ENCODE peak calls at places on chromosomes 16 and 17, in seven cellular contexts. One of them, this sample, is unnamed.
A peak's percentile ranks its signal among the peaks of the same experiment; 100 is the strongest.

GRCh38 chr16:21628772-21629171 is 23.6 kb downstream of the IGSF6 start:
- DNase-seq in IMR-90: peak; percentile 32
- DNase-seq in H9: no peak
- DNase-seq in mesendoderm: no peak
- DNase-seq in neuronal stem cell: no peak
- DNase-seq in mesenchymal stem cell: no peak
- DNase-seq in trophoblast cell: no peak
- DNase-seq in this sample: no peak

GRCh38 chr16:58462997-58463891 is 36.7 kb upstream of the NDRG4 start:
- DNase-seq in IMR-90: no peak
- DNase-seq in H9: peak; percentile 43
- DNase-seq in mesendoderm: no peak
- DNase-seq in neuronal stem cell: peak; percentile 23
- DNase-seq in mesenchymal stem cell: no peak
- DNase-seq in trophoblast cell: no peak
- DNase-seq in this sample: no peak

GRCh38 chr17:17387461-17388362 is 84.5 kb downstream of the NT5M start:
- DNase-seq in IMR-90: no peak
- DNase-seq in H9: peak; percentile 93
- DNase-seq in mesendoderm: peak; percentile 78
- DNase-seq in neuronal stem cell: no peak
- DNase-seq in mesenchymal stem cell: peak; percentile 22
- DNase-seq in trophoblast cell: peak; percentile 69
- DNase-seq in this sample: peak; percentile 70

GRCh38 chr17:77287432-77288068 is 146.8 kb downstream of the SEC14L1 start:
- DNase-seq in IMR-90: peak; percentile 94
- DNase-seq in H9: peak; percentile 83
- DNase-seq in mesendoderm: peak; percentile 82
- DNase-seq in neuronal stem cell: no peak
- DNase-seq in mesenchymal stem cell: peak; percentile 96
- DNase-seq in trophoblast cell: peak; percentile 57
- DNase-seq in this sample: no peak

GRCh38 chr16:51638338-51639135 is 487.5 kb upstream of the SALL1 start:
- DNase-seq in IMR-90: peak; percentile 6
- DNase-seq in H9: no peak
- DNase-seq in mesendoderm: no peak
- DNase-seq in neuronal stem cell: no peak
- DNase-seq in mesenchymal stem cell: peak; percentile 35
- DNase-seq in trophoblast cell: no peak
- DNase-seq in this sample: no peak

GRCh38 chr17:44210342-44211192 is 8.9 kb downstream of the UBTF start:
- DNase-seq in IMR-90: peak; percentile 85
- DNase-seq in H9: peak; percentile 98
- DNase-seq in mesendoderm: peak; percentile 93
- DNase-seq in neuronal stem cell: peak; percentile 78
- DNase-seq in mesenchymal stem cell: peak; percentile 86
- DNase-seq in trophoblast cell: peak; percentile 92
- DNase-seq in this sample: peak; percentile 97

GRCh38 chr16:58217341-58217925 is 19.5 kb upstream of the CSNK2A2 start:
- DNase-seq in IMR-90: no peak
- DNase-seq in H9: no peak
- DNase-seq in mesendoderm: no peak
- DNase-seq in neuronal stem cell: no peak
- DNase-seq in mesenchymal stem cell: no peak
- DNase-seq in trophoblast cell: peak; percentile 44
- DNase-seq in this sample: no peak

GRCh38 chr17:56269509-56269908 is 116.2 kb downstream of the ANKFN1 start:
- DNase-seq in IMR-90: no peak
- DNase-seq in H9: no peak
- DNase-seq in mesendoderm: no peak
- DNase-seq in neuronal stem cell: no peak
- DNase-seq in mesenchymal stem cell: no peak
- DNase-seq in trophoblast cell: peak; percentile 6
- DNase-seq in this sample: no peak

GRCh38 chr17:74394275-74394950 is 27.1 kb downstream of the GPR142 start:
- DNase-seq in IMR-90: no peak
- DNase-seq in H9: no peak
- DNase-seq in mesendoderm: no peak
- DNase-seq in neuronal stem cell: no peak
- DNase-seq in mesenchymal stem cell: no peak
- DNase-seq in trophoblast cell: no peak
- DNase-seq in this sample: no peak
- H2AK5ac ChIP-seq in IMR-90: no peak overlapping the region
- H2AK5ac ChIP-seq in H9: no peak overlapping the region
- H2AK5ac ChIP-seq in mesendoderm: no peak overlapping the region
- H2AK5ac ChIP-seq in neuronal stem cell: peak overlapping the region; percentile 68
- H2AK5ac ChIP-seq in mesenchymal stem cell: no peak overlapping the region
- H2AK5ac ChIP-seq in trophoblast cell: no peak overlapping the region
- H2AK5ac ChIP-seq in this sample: no peak overlapping the region

DNA sequence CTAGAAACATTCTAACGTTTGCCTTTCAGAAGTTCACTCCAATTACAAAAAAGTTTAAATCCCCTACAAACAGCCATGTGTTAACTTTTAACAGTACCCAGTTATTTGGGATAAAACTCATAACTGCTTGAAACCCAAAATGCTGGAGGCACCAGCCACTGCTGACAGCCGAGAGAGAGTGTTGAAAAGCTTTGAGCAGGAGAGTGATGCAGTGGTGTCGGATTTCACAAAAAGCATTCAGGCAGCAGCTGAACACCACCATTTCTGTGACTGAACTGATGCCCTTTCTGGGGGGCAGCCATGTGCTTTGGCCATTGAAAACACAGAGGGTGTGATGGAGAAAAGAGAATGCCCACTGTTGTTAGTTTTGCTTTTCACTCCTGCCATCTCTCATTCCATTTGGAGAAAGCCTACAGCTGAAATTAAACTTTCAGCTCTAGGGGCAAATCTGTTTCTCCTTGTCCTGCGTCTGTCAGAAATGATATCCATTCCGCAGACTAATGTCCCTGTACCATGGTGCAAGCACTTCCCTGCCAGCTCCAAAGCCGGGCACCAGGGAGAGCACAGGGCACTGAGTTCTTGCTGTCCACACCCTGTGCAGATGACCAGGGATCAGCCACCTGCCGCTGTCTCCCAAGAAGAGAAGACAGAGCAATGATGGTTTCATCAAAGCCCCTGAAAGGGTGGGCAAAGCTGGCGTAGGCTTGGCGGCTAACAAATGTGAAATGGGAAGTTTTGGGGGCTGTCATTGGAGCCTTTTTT is 16.6 kb upstream of the MLYCD start:
- DNase-seq in IMR-90: no peak
- DNase-seq in H9: no peak
- DNase-seq in mesendoderm: peak; percentile 42
- DNase-seq in neuronal stem cell: no peak
- DNase-seq in mesenchymal stem cell: no peak
- DNase-seq in trophoblast cell: no peak
- DNase-seq in this sample: no peak
- H2AK5ac ChIP-seq in IMR-90: no peak overlapping the region
- H2AK5ac ChIP-seq in H9: no peak overlapping the region
- H2AK5ac ChIP-seq in mesendoderm: no peak overlapping the region
- H2AK5ac ChIP-seq in neuronal stem cell: no peak overlapping the region
- H2AK5ac ChIP-seq in mesenchymal stem cell: no peak overlapping the region
- H2AK5ac ChIP-seq in trophoblast cell: no peak overlapping the region
- H2AK5ac ChIP-seq in this sample: no peak overlapping the region

GRCh38 chr16:4075534-4075933 is 40.7 kb downstream of the ADCY9 start:
- DNase-seq in IMR-90: no peak
- DNase-seq in H9: no peak
- DNase-seq in mesendoderm: no peak
- DNase-seq in neuronal stem cell: no peak
- DNase-seq in mesenchymal stem cell: no peak
- DNase-seq in trophoblast cell: no peak
- DNase-seq in this sample: no peak
- H2AK5ac ChIP-seq in IMR-90: no peak overlapping the region
- H2AK5ac ChIP-seq in H9: no peak overlapping the region
- H2AK5ac ChIP-seq in mesendoderm: no peak overlapping the region
- H2AK5ac ChIP-seq in neuronal stem cell: no peak overlapping the region
- H2AK5ac ChIP-seq in mesenchymal stem cell: no peak overlapping the region
- H2AK5ac ChIP-seq in trophoblast cell: no peak overlapping the region
- H2AK5ac ChIP-seq in this sample: no peak overlapping the region

GRCh38 chr17:37683454-37683984 is 40.3 kb upstream of the DDX52 start:
- DNase-seq in IMR-90: no peak
- DNase-seq in H9: no peak
- DNase-seq in mesendoderm: no peak
- DNase-seq in neuronal stem cell: no peak
- DNase-seq in mesenchymal stem cell: no peak
- DNase-seq in trophoblast cell: no peak
- DNase-seq in this sample: no peak
- H2AK5ac ChIP-seq in IMR-90: no peak overlapping the region
- H2AK5ac ChIP-seq in H9: no peak overlapping the region
- H2AK5ac ChIP-seq in mesendoderm: no peak overlapping the region
- H2AK5ac ChIP-seq in neuronal stem cell: no peak overlapping the region
- H2AK5ac ChIP-seq in mesenchymal stem cell: no peak overlapping the region
- H2AK5ac ChIP-seq in trophoblast cell: no peak overlapping the region
- H2AK5ac ChIP-seq in this sample: no peak overlapping the region

GRCh38 chr17:9185142-9185541 is 163.8 kb downstream of the NTN1 start:
- DNase-seq in IMR-90: no peak
- DNase-seq in H9: no peak
- DNase-seq in mesendoderm: no peak
- DNase-seq in neuronal stem cell: no peak
- DNase-seq in mesenchymal stem cell: no peak
- DNase-seq in trophoblast cell: no peak
- DNase-seq in this sample: no peak

GRCh38 chr17:9192010-9192409 is 170.7 kb downstream of the NTN1 start:
- DNase-seq in IMR-90: peak; percentile 5
- DNase-seq in H9: no peak
- DNase-seq in mesendoderm: no peak
- DNase-seq in neuronal stem cell: no peak
- DNase-seq in mesenchymal stem cell: no peak
- DNase-seq in trophoblast cell: no peak
- DNase-seq in this sample: no peak

GRCh38 chr17:9185688-9186289 is 164.5 kb downstream of the NTN1 start:
- DNase-seq in IMR-90: no peak
- DNase-seq in H9: no peak
- DNase-seq in mesendoderm: peak; percentile 18
- DNase-seq in neuronal stem cell: no peak
- DNase-seq in mesenchymal stem cell: no peak
- DNase-seq in trophoblast cell: no peak
- DNase-seq in this sample: no peak

GRCh38 chr17:9187828-9188227 is 166.5 kb downstream of the NTN1 start:
- DNase-seq in IMR-90: no peak
- DNase-seq in H9: no peak
- DNase-seq in mesendoderm: no peak
- DNase-seq in neuronal stem cell: no peak
- DNase-seq in mesenchymal stem cell: no peak
- DNase-seq in trophoblast cell: no peak
- DNase-seq in this sample: no peak

GRCh38 chr17:9189870-9190269 is 168.6 kb downstream of the NTN1 start:
- DNase-seq in IMR-90: no peak
- DNase-seq in H9: no peak
- DNase-seq in mesendoderm: no peak
- DNase-seq in neuronal stem cell: no peak
- DNase-seq in mesenchymal stem cell: no peak
- DNase-seq in trophoblast cell: no peak
- DNase-seq in this sample: no peak
- H2AK5ac ChIP-seq in IMR-90: no peak overlapping the region
- H2AK5ac ChIP-seq in H9: no peak overlapping the region
- H2AK5ac ChIP-seq in mesendoderm: no peak overlapping the region
- H2AK5ac ChIP-seq in neuronal stem cell: no peak overlapping the region
- H2AK5ac ChIP-seq in mesenchymal stem cell: no peak overlapping the region
- H2AK5ac ChIP-seq in trophoblast cell: no peak overlapping the region
- H2AK5ac ChIP-seq in this sample: no peak overlapping the region

GRCh38 chr17:49219987-49220386 is 9.5 kb downstream of the ABI3 start:
- DNase-seq in IMR-90: no peak
- DNase-seq in H9: no peak
- DNase-seq in mesendoderm: no peak
- DNase-seq in neuronal stem cell: no peak
- DNase-seq in mesenchymal stem cell: no peak
- DNase-seq in trophoblast cell: no peak
- DNase-seq in this sample: no peak
- H2AK5ac ChIP-seq in IMR-90: no peak overlapping the region
- H2AK5ac ChIP-seq in H9: no peak overlapping the region
- H2AK5ac ChIP-seq in mesendoderm: no peak overlapping the region
- H2AK5ac ChIP-seq in neuronal stem cell: no peak overlapping the region
- H2AK5ac ChIP-seq in mesenchymal stem cell: no peak overlapping the region
- H2AK5ac ChIP-seq in trophoblast cell: no peak overlapping the region
- H2AK5ac ChIP-seq in this sample: no peak overlapping the region

DNA sequence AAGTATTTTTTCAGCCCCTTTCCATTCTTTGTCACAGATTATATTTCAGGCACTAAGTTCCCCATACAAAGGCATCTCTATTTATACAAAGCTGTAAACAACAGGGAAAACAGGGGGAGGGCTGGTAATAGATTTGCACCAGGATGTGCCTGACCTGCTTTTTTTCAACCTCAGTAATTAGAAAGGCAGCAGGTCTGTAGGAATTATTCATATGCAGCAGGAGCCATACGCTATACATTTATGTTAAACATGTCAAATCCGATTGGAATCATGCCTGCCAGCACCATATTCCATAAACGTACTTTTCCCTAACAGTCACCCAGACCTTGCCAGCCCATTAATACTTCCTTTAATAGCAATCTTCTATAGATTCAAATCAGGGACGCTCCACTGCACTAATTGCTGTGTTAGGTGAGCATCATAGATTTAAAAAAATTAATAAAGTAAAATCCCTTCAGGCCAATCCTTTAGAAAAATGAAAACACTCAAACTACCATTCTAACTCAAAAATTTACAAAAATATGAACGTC is 223.9 kb downstream of the ZFHX3 start:
- DNase-seq in IMR-90: no peak
- DNase-seq in H9: no peak
- DNase-seq in mesendoderm: no peak
- DNase-seq in neuronal stem cell: no peak
- DNase-seq in mesenchymal stem cell: no peak
- DNase-seq in trophoblast cell: no peak
- DNase-seq in this sample: no peak
- H2AK5ac ChIP-seq in IMR-90: no peak overlapping the region
- H2AK5ac ChIP-seq in H9: no peak overlapping the region
- H2AK5ac ChIP-seq in mesendoderm: no peak overlapping the region
- H2AK5ac ChIP-seq in neuronal stem cell: no peak overlapping the region
- H2AK5ac ChIP-seq in mesenchymal stem cell: no peak overlapping the region
- H2AK5ac ChIP-seq in trophoblast cell: no peak overlapping the region
- H2AK5ac ChIP-seq in this sample: no peak overlapping the region

GRCh38 chr17:74711058-74711824 is 1.5 kb downstream of the CD300LF start:
- DNase-seq in IMR-90: no peak
- DNase-seq in H9: no peak
- DNase-seq in mesendoderm: no peak
- DNase-seq in neuronal stem cell: no peak
- DNase-seq in mesenchymal stem cell: no peak
- DNase-seq in trophoblast cell: no peak
- DNase-seq in this sample: no peak
- H2AK5ac ChIP-seq in IMR-90: no peak overlapping the region
- H2AK5ac ChIP-seq in H9: no peak overlapping the region
- H2AK5ac ChIP-seq in mesendoderm: no peak overlapping the region
- H2AK5ac ChIP-seq in neuronal stem cell: no peak overlapping the region
- H2AK5ac ChIP-seq in mesenchymal stem cell: no peak overlapping the region
- H2AK5ac ChIP-seq in trophoblast cell: no peak overlapping the region
- H2AK5ac ChIP-seq in this sample: peak overlapping the region; percentile 82